ENCODE peak calls at places on chromosomes 12 and 14, in seven cellular contexts. U is HepG2, N is sigmoid colon, D is endothelial cell of umbilical vein, F is esophagus muscularis mucosa, T is H1, Y is transverse colon. C is an unnamed sample.

GRCh38 chr12:59087077-59087673 is 166.9 kb upstream of the LRIG3 start:
- DNase-seq in F (no peak), Y (peak), U (no peak), D (peak), T (no peak), N (no peak), C (no peak)

GRCh38 chr12:127284870-127285431 is 982.0 kb upstream of the TMEM132C start:
- DNase-seq in U (no peak), T (no peak), Y (no peak), F (no peak), D (peak), N (no peak), C (no peak)

GRCh38 chr14:66426451-66426850 is 59.7 kb upstream of the CCDC196 start:
- DNase-seq in F (no peak), T (no peak), Y (no peak), D (no peak), N (no peak), U (no peak), C (no peak)

GRCh38 chr12:119423285-119423684 is 88.8 kb downstream of the CCDC60 start:
- DNase-seq in D (no peak), T (peak), F (no peak), Y (no peak), U (no peak), N (no peak), C (no peak)

GRCh38 chr12:126770188-126770587 is 1496.8 kb upstream of the TMEM132C start:
- DNase-seq in F (peak), T (no peak), Y (no peak), N (no peak), U (no peak), D (no peak), C (no peak)

GRCh38 chr14:96016761-96017160 is 22.4 kb upstream of the C14orf132 start:
- DNase-seq in U (no peak), T (no peak), N (no peak), D (no peak), Y (no peak), F (no peak), C (no peak)

GRCh38 chr12:92987362-92987761 is 58.3 kb upstream of the EEA1 start:
- DNase-seq in F (no peak), Y (no peak), U (peak), D (peak), N (no peak), T (no peak), C (no peak)

GRCh38 chr12:1811281-1811947 is 9.0 kb upstream of the LRTM2 start:
- DNase-seq in D (peak), F (no peak), T (no peak), U (peak), Y (no peak), N (no peak), C (peak)

GRCh38 chr14:99275222-99275584 is 3.2 kb upstream of the BCL11B start:
- DNase-seq in T (no peak), F (no peak), Y (no peak), D (no peak), U (no peak), N (no peak), C (no peak)

GRCh38 chr12:12540261-12541013 is 22.2 kb downstream of the DUSP16 start:
- DNase-seq in T (no peak), U (no peak), D (no peak), F (no peak), N (no peak), Y (no peak), C (no peak)

GRCh38 chr12:112870267-112870980 is 36.3 kb upstream of the OAS1 start:
- DNase-seq in Y (no peak), T (no peak), N (no peak), F (no peak), D (no peak), U (no peak), C (no peak)

GRCh38 chr12:118102070-118102469 is 1.7 kb downstream of the VSIG10 start:
- DNase-seq in D (no peak), U (peak), N (no peak), F (no peak), T (no peak), Y (peak), C (no peak)

GRCh38 chr12:15244341-15244740 is 23.1 kb upstream of the RERG start:
- DNase-seq in U (no peak), N (no peak), Y (no peak), T (no peak), F (no peak), D (no peak), C (no peak)

GRCh38 chr12:6536894-6537579 is 2.7 kb downstream of the GAPDH start:
- DNase-seq in F (no peak), U (peak), N (peak), D (no peak), T (no peak), Y (no peak), C (no peak)

GRCh38 chr14:91125271-91125661 is 11.4 kb downstream of the DGLUCY start:
- DNase-seq in F (no peak), Y (no peak), N (no peak), T (no peak), U (no peak), D (no peak), C (peak)

GRCh38 chr14:98293527-98293926 is 978.5 kb downstream of the BCL11B start:
- DNase-seq in D (no peak), N (no peak), Y (no peak), U (no peak), F (peak), T (no peak), C (no peak)

GRCh38 chr14:35051796-35052195 is 5.7 kb downstream of the FAM177A1 start:
- DNase-seq in U (peak), F (no peak), D (no peak), T (no peak), Y (no peak), N (no peak), C (no peak)

GRCh38 chr12:2009623-2010022 is 5.4 kb upstream of the DCP1B start:
- DNase-seq in Y (no peak), U (peak), D (no peak), F (no peak), T (no peak), N (no peak), C (no peak)

GRCh38 chr14:53187921-53188463 is 34.9 kb upstream of the DDHD1 start:
- DNase-seq in T (no peak), U (no peak), D (no peak), F (no peak), Y (no peak), N (no peak), C (no peak)

GRCh38 chr14:33669111-33669510 is 281.8 kb downstream of the EGLN3 start:
- DNase-seq in D (no peak), U (no peak), Y (no peak), F (no peak), T (no peak), N (no peak), C (no peak)

GRCh38 chr14:38716871-38717270 is 386.2 kb downstream of the SEC23A start:
- DNase-seq in U (no peak), T (no peak), N (no peak), D (no peak), F (no peak), Y (no peak), C (no peak)

GRCh38 chr12:14417717-14418116 is 52.2 kb downstream of the ATF7IP start:
- DNase-seq in F (no peak), U (peak), T (peak), N (peak), Y (peak), D (peak), C (peak)

GRCh38 chr12:29153231-29153630 is 4.2 kb downstream of the FAR2 start:
- DNase-seq in Y (no peak), U (no peak), D (peak), T (no peak), F (no peak), N (no peak), C (no peak)

GRCh38 chr12:93793983-93794382 is 116.8 kb downstream of the CRADD start:
- DNase-seq in N (no peak), U (no peak), D (no peak), F (no peak), Y (no peak), T (no peak), C (no peak)

GRCh38 chr14:92958373-92959188 is 35.6 kb downstream of the CHGA start:
- DNase-seq in F (no peak), N (no peak), Y (no peak), D (no peak), U (no peak), T (no peak), C (no peak)

GRCh38 chr14:89349196-89350008 is 67.6 kb downstream of the FOXN3 start:
- DNase-seq in Y (peak), U (no peak), T (no peak), D (no peak), F (no peak), N (peak), C (no peak)

GRCh38 chr12:59737725-59738463 is 142.1 kb downstream of the SLC16A7 start:
- DNase-seq in N (no peak), F (no peak), D (no peak), T (no peak), Y (no peak), U (no peak), C (no peak)

GRCh38 chr12:57846577-57847319 is at the start of gene CTDSP2:
- DNase-seq in D (peak), Y (peak), N (peak), U (peak), T (peak), F (peak), C (peak)

GRCh38 chr12:57845478-57846284 is 848 bp downstream of the CTDSP2 start:
- DNase-seq in N (peak), U (peak), T (peak), F (no peak), Y (peak), D (peak), C (peak)

GRCh38 chr12:57842342-57843294 is 3.9 kb downstream of the CTDSP2 start:
- DNase-seq in F (no peak), Y (peak), T (no peak), N (no peak), U (no peak), D (no peak), C (no peak)

GRCh38 chr12:57846285-57846576 is 298 bp downstream of the CTDSP2 start:
- DNase-seq in D (no peak), U (no peak), Y (no peak), T (no peak), F (no peak), N (no peak), C (no peak)

DNA sequence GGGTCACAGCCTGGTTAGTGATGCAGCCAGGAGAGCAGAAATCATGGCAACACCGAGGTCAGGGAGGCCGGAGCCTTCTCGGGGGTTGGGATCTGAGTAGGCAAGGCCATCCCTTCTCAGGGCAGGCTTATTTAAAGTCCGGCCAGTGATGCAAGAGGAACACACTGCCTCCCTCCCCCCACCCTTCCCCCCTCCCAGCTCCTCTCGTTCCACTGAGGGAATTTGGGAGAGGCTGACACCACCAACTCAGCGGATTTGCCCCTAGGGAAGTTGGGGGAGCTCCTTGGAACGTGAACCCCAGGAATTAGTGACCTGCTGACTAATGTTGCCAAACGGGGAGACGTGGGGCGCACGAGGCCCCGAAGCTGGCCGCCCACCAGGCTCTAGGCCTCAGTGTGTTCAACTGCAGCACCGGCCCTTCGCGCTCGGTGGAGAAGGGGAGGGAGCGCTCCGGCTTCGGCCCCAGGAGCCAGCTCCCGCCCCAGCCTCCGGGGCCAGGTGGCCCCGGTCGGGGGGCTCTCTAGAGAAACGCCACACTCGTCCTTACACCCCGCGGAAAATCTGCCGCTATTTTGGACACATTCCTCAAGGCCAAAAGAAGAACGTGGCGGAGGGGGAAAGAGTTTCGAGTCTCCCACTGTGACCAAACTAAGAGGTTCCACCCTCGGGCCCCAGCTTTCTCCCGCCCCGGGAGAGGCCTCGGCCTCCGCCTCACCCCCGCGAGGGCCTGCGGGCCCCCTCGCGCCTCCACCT is 1.6 kb downstream of the CTDSP2 start:
- DNase-seq in Y (peak), T (no peak), F (no peak), U (peak), N (peak), D (no peak), C (peak)
- TF ChIP-seq POLR2AphosphoS5 in Y (peak), T (peak), F (peak), U (no peak), N (peak), D (no peak), C (peak)

DNA sequence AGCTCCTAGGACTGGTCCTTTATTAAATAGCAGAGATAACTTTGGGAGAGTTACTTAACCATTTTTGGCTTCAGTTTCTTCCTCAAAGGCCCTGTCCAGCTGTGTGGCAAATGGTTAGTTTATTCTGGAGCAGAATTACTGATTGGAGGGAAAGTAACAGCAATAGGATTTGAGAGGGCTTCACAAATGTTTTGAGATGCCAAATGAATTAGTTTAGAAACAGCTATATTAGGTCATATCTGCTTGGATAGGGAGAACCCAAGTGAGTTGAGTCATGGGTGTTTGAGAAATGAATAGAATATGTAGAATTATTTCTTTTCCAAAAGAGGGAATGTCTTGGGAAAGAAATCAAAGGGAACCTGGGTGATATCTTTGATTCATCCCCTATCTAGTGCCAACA is 17.5 kb downstream of the RASSF3 start:
- DNase-seq in Y (no peak), F (no peak), D (peak), N (no peak), T (no peak), U (no peak), C (no peak)
- H3K27ac ChIP-seq in Y (peak), F (peak), D (peak), N (peak), T (no peak), U (no peak), C (peak)

GRCh38 chr14:70754989-70755388 is 54.3 kb downstream of the MAP3K9 start:
- DNase-seq in F (no peak), U (peak), D (no peak), N (no peak), Y (no peak), T (no peak), C (no peak)
- TF ChIP-seq POLR2AphosphoS5 in F (no peak), U (no peak), D (no peak), N (no peak), Y (no peak), T (no peak), C (no peak)

GRCh38 chr14:68522510-68523325 is 270.1 kb downstream of the ZFP36L1 start:
- DNase-seq in U (no peak), D (no peak), T (peak), F (peak), Y (no peak), N (no peak), C (no peak)

GRCh38 chr14:68523326-68523610 is 269.6 kb downstream of the ZFP36L1 start:
- DNase-seq in F (no peak), T (peak), U (no peak), Y (no peak), N (no peak), D (no peak), C (no peak)

GRCh38 chr14:68521557-68521901 is 271.3 kb downstream of the ZFP36L1 start:
- DNase-seq in T (no peak), U (peak), F (no peak), D (no peak), Y (no peak), N (no peak), C (no peak)

GRCh38 chr14:68520637-68521556 is 272.0 kb downstream of the ZFP36L1 start:
- DNase-seq in F (no peak), Y (peak), N (no peak), U (peak), D (no peak), T (no peak), C (no peak)

DNA sequence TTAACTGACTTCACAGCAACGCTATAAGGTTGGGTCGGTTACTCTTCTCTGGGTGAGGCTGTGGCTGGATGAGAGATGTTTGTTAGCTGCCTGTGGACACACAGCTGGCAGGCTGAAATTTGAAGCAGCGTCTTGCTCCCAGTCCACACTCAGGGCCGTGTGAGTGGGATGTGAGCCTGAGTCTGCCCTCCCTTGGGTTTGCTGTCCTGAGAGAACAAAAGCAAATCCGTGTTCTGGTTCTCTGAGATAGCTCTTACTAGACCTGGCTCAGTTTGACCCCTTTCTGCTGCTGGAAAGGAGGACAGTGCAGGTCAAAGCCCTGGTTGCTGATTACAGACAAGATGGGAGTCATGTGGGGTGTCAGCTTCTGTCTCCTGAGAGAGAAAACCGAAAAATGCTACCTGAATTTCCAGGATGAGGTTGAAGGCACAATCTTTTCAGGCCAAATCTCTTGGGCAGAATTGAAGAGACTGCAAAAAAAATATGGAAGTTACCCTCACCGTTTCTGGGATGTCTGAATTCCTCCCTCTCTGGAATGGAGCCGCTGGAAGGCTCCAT is 270.8 kb downstream of the ZFP36L1 start:
- DNase-seq in N (no peak), D (no peak), T (no peak), F (peak), Y (no peak), U (no peak), C (no peak)
- H3K27ac ChIP-seq in N (peak), D (no peak), T (no peak), F (peak), Y (peak), U (peak), C (no peak)